ENCODE peak calls at places on chromosome X, in nine cellular contexts. W, H, J, D, S, U, Q, P and I are unnamed samples.

GRCh38 chrX:19127649-19128168 is 5.4 kb upstream of the ADGRG2 start:
- DNase-seq in D (no peak), Q (peak), S (no peak), P (no peak), U (no peak), H (no peak), W (no peak), J (peak), I (no peak)

GRCh38 chrX:12390301-12390700 is 252.0 kb downstream of the FRMPD4 start:
- DNase-seq in U (no peak), D (no peak), H (no peak), W (no peak), P (no peak), S (no peak), J (peak), Q (peak), I (no peak)

GRCh38 chrX:86935988-86936387 is 581.6 kb upstream of the KLHL4 start:
- DNase-seq in W (no peak), J (no peak), Q (no peak), U (no peak), D (no peak), S (no peak), H (no peak), P (no peak), I (no peak)

GRCh38 chrX:64204252-64204651 is 1.3 kb downstream of the AMER1 start:
- DNase-seq in P (no peak), H (no peak), U (no peak), W (no peak), D (no peak), J (peak), S (no peak), Q (no peak), I (no peak)

GRCh38 chrX:134572816-134573682 is 85.2 kb downstream of the PLAC1 start:
- DNase-seq in Q (no peak), D (no peak), P (no peak), W (no peak), S (no peak), U (no peak), J (no peak), H (peak), I (no peak)

GRCh38 chrX:135416546-135416945 is 5.2 kb upstream of the SMIM10L2A start:
- DNase-seq in H (peak), D (no peak), Q (no peak), P (no peak), J (no peak), S (no peak), W (no peak), U (no peak), I (no peak)

GRCh38 chrX:43880439-43880838 is 1.8 kb downstream of the MAOB start:
- DNase-seq in U (no peak), Q (no peak), S (no peak), W (no peak), P (no peak), J (no peak), H (no peak), D (no peak), I (no peak)

GRCh38 chrX:6738518-6739470 is 203.9 kb upstream of the VCX3A start:
- DNase-seq in U (peak), P (no peak), W (no peak), H (no peak), J (no peak), S (peak), D (no peak), Q (no peak), I (no peak)

GRCh38 chrX:70001269-70001668 is 48.5 kb downstream of the AWAT2 start:
- DNase-seq in W (no peak), J (no peak), P (no peak), H (no peak), Q (no peak), S (no peak), U (no peak), D (no peak), I (no peak)

GRCh38 chrX:119853449-119853848 is 686 bp upstream of the UPF3B start:
- DNase-seq in S (no peak), H (no peak), P (no peak), D (no peak), W (no peak), Q (no peak), U (no peak), J (no peak), I (no peak)

GRCh38 chrX:110045421-110045820 is 42.5 kb downstream of the TMEM164 start:
- DNase-seq in H (no peak), Q (no peak), S (no peak), W (no peak), U (no peak), P (no peak), J (no peak), D (no peak), I (no peak)

GRCh38 chrX:133847595-133847994 is 137.8 kb downstream of the GPC3 start:
- DNase-seq in P (no peak), S (no peak), W (no peak), D (no peak), J (no peak), Q (no peak), U (no peak), H (no peak), I (no peak)

GRCh38 chrX:12241026-12241425 is 102.8 kb downstream of the FRMPD4 start:
- DNase-seq in P (no peak), H (no peak), J (no peak), S (no peak), D (no peak), W (no peak), Q (no peak), U (no peak), I (no peak)

GRCh38 chrX:118963159-118963558 is 11.3 kb upstream of the LONRF3 start:
- DNase-seq in J (no peak), H (no peak), D (no peak), W (no peak), S (no peak), P (no peak), U (no peak), Q (no peak), I (no peak)

GRCh38 chrX:69503228-69503834 is 795 bp upstream of the NALF2 start:
- DNase-seq in D (no peak), W (no peak), S (no peak), Q (no peak), J (no peak), U (no peak), H (no peak), P (no peak), I (no peak)

GRCh38 chrX:131703646-131704045 is 159.8 kb downstream of the OR13H1 start:
- DNase-seq in P (no peak), Q (no peak), U (no peak), H (no peak), D (no peak), S (no peak), J (no peak), W (no peak), I (no peak)

GRCh38 chrX:133726211-133726630 is 259.2 kb downstream of the GPC3 start:
- DNase-seq in J (peak), D (peak), U (no peak), W (no peak), Q (peak), P (no peak), H (peak), S (no peak), I (no peak)

GRCh38 chrX:43676960-43677582 is 21.0 kb downstream of the MAOA start:
- DNase-seq in W (no peak), U (no peak), P (no peak), S (no peak), D (no peak), H (no peak), Q (no peak), J (no peak), I (no peak)

GRCh38 chrX:121052122-121052521 is 4.7 kb downstream of the GLUD2 start:
- DNase-seq in D (no peak), W (no peak), H (no peak), Q (no peak), J (no peak), U (no peak), P (no peak), S (no peak), I (no peak)

GRCh38 chrX:22800806-22801205 is 199.0 kb upstream of the DDX53 start:
- DNase-seq in H (no peak), W (no peak), D (no peak), P (no peak), U (no peak), S (no peak), J (peak), Q (peak), I (no peak)

GRCh38 chrX:135520022-135520552 is 373 bp upstream of the INTS6L start:
- DNase-seq in D (no peak), J (peak), Q (no peak), P (no peak), S (no peak), U (no peak), H (no peak), W (no peak), I (no peak)

GRCh38 chrX:9147631-9148189 is 113.8 kb upstream of the FAM9B start:
- DNase-seq in H (no peak), P (no peak), J (no peak), D (no peak), U (no peak), W (no peak), Q (no peak), S (no peak), I (no peak)

GRCh38 chrX:48939417-48940228 is 17.8 kb downstream of the OTUD5 start:
- DNase-seq in H (no peak), U (no peak), S (no peak), Q (no peak), P (no peak), W (no peak), J (no peak), D (no peak), I (peak)

GRCh38 chrX:109714340-109714958 is 18.6 kb downstream of the ACSL4 start:
- DNase-seq in W (no peak), Q (no peak), P (no peak), J (peak), U (no peak), H (no peak), D (no peak), S (no peak), I (no peak)

GRCh38 chrX:108699368-108699767 is 37.0 kb downstream of the IRS4 start:
- DNase-seq in Q (peak), H (peak), D (peak), W (no peak), J (peak), U (peak), S (peak), P (no peak), I (no peak)

GRCh38 chrX:139691493-139691842 is 16.5 kb downstream of the MCF2 start:
- DNase-seq in W (no peak), S (no peak), H (no peak), Q (no peak), P (no peak), D (no peak), U (no peak), J (peak), I (no peak)

GRCh38 chrX:56232221-56233082 is at the start of gene KLF8:
- DNase-seq in D (no peak), H (no peak), P (peak), Q (no peak), U (peak), S (peak), W (no peak), J (no peak), I (peak)

GRCh38 chrX:130560558-130560957 is 158.8 kb downstream of the RBMX2 start:
- DNase-seq in S (no peak), H (no peak), J (peak), W (no peak), Q (no peak), D (no peak), U (no peak), P (no peak), I (no peak)

GRCh38 chrX:124098089-124098488 is 136.6 kb downstream of the STAG2 start:
- DNase-seq in S (no peak), W (no peak), P (no peak), J (peak), U (peak), Q (peak), H (peak), D (no peak), I (no peak)

GRCh38 chrX:84064164-84064563 is 123.8 kb downstream of the RPS6KA6 start:
- DNase-seq in J (peak), U (no peak), W (no peak), P (no peak), H (no peak), D (no peak), Q (peak), S (no peak), I (no peak)

GRCh38 chrX:46704767-46705386 is 54.0 kb downstream of the SLC9A7 start:
- DNase-seq in P (peak), H (no peak), J (peak), S (peak), W (no peak), Q (no peak), U (peak), D (no peak), I (no peak)